ENCODE peak calls at places on chromosomes 1 and 21, in ten cellular contexts. L is EL; V is prostate gland; P is cardiac muscle cell; C is activated T-helper 1 cell treated with anti-CD3 and anti-CD28 coated beads, Interleukin-2, amount 50 U/mL, for 16 hours; W is SK-N-SH; K is fibroblast of lung; O is IMR-90; Q is AG09319; Y is ureter. A is an unnamed sample.

GRCh38 chr1:67489643-67490042 is 59.4 kb upstream of the SERBP1 start:
- DNase-seq in L (no peak), C (no peak), V (peak; percentile 18), Q (no peak), P (peak; percentile 30), K (peak; percentile 27), W (peak; percentile 31), O (peak; percentile 15), Y (no peak), A (no peak)

GRCh38 chr1:10788592-10789006 is 7.8 kb downstream of the CASZ1 start:
- DNase-seq in V (peak; percentile 36), L (no peak), K (no peak), P (peak; percentile 64), C (no peak), O (no peak), Q (no peak), W (peak; percentile 86), Y (no peak), A (no peak)

GRCh38 chr1:199404191-199404590 is 623.3 kb upstream of the NR5A2 start:
- DNase-seq in C (no peak), Q (peak; percentile 7), Y (no peak), O (peak; percentile 57), L (peak; percentile 49), K (peak; percentile 50), P (no peak), V (no peak), W (no peak), A (no peak)

GRCh38 chr1:6338685-6339084 is 54.9 kb downstream of the ACOT7 start:
- DNase-seq in O (no peak), K (no peak), C (no peak), Y (no peak), W (no peak), V (no peak), P (no peak), Q (no peak), L (no peak), A (no peak)

GRCh38 chr1:107879338-107879737 is 85.6 kb downstream of the VAV3 start:
- DNase-seq in L (no peak), Q (no peak), Y (no peak), C (no peak), W (no peak), V (no peak), O (no peak), K (no peak), P (no peak), A (no peak)

GRCh38 chr1:209761021-209761635 is 5.3 kb downstream of the TRAF3IP3 start:
- DNase-seq in C (no peak), K (no peak), L (peak; percentile 60), P (no peak), Y (no peak), W (no peak), O (no peak), Q (no peak), V (no peak), A (no peak)

GRCh38 chr1:237672748-237673147 is 218.0 kb downstream of the ZP4 start:
- DNase-seq in P (no peak), O (no peak), V (no peak), W (peak; percentile 39), K (peak; percentile 10), C (no peak), Q (no peak), Y (no peak), L (peak; percentile 1), A (peak; percentile 11)

GRCh38 chr1:51973587-51974474 is 16.7 kb downstream of the RAB3B start:
- DNase-seq in L (peak; percentile 59), P (no peak), Y (no peak), C (no peak), Q (no peak), V (no peak), W (no peak), O (peak; percentile 67), K (peak; percentile 32), A (peak; percentile 91)

GRCh38 chr1:48603222-48603621 is 131.2 kb upstream of the SPATA6 start:
- DNase-seq in C (no peak), V (no peak), Y (no peak), L (no peak), P (no peak), O (no peak), Q (no peak), W (no peak), K (no peak), A (no peak)

GRCh38 chr1:157963713-157964112 is 29.7 kb upstream of the KIRREL1 start:
- DNase-seq in Q (peak; percentile 23), P (peak; percentile 76), L (peak; percentile 76), W (peak; percentile 63), C (peak; percentile 26), V (peak; percentile 35), O (peak; percentile 66), K (peak; percentile 71), Y (peak; percentile 60), A (peak; percentile 56)

GRCh38 chr21:25636727-25637126 is 2.3 kb upstream of the JAM2 start:
- DNase-seq in O (peak; percentile 23), C (no peak), Q (no peak), V (no peak), K (no peak), P (no peak), Y (no peak), L (peak; percentile 12), W (no peak), A (no peak)

GRCh38 chr1:201676061-201676644 is 137.2 kb downstream of the NAV1 start:
- DNase-seq in Y (no peak), K (peak; percentile 55), W (no peak), C (no peak), Q (no peak), V (no peak), L (peak; percentile 76), O (peak; percentile 39), P (peak; percentile 49), A (no peak)

GRCh38 chr1:115838805-115839705 is 1.9 kb downstream of the NHLH2 start:
- DNase-seq in Q (no peak), P (peak; percentile 53), K (no peak), V (peak; percentile 64), L (peak; percentile 34), O (no peak), Y (peak; percentile 46), C (no peak), W (peak; percentile 55), A (no peak)

GRCh38 chr21:46639489-46640386 is 4.3 kb downstream of the PRMT2 start:
- DNase-seq in C (no peak), P (no peak), L (peak; percentile 26), K (peak; percentile 49), Y (no peak), W (peak; percentile 44), V (no peak), Q (no peak), O (peak; percentile 16), A (peak; percentile 50)

GRCh38 chr1:225816643-225817538 is 7.0 kb downstream of the EPHX1 start:
- DNase-seq in V (no peak), O (peak; percentile 7), P (no peak), L (no peak), W (no peak), Y (peak; percentile 63), Q (no peak), C (no peak), K (peak; percentile 45), A (no peak)

GRCh38 chr1:209860293-209860881 is 32.6 kb downstream of the UTP25 start:
- DNase-seq in Y (peak; percentile 71), K (peak; percentile 92), W (peak; percentile 89), O (peak; percentile 86), C (peak; percentile 41), V (peak; percentile 70), P (peak; percentile 91), L (peak; percentile 79), Q (peak; percentile 79), A (peak; percentile 74)

GRCh38 chr21:45504516-45505415 is 37.5 kb downstream of the SLC19A1 start:
- DNase-seq in V (no peak), L (no peak), P (no peak), W (no peak), O (no peak), Q (no peak), K (no peak), C (no peak), Y (no peak), A (no peak)

GRCh38 chr1:160080381-160081100 is 797 bp upstream of the KCNJ9 start:
- DNase-seq in P (no peak), L (no peak), W (no peak), Y (no peak), O (no peak), V (no peak), K (no peak), C (no peak), Q (no peak), A (no peak)

GRCh38 chr21:44450402-44450801 is 4.9 kb upstream of the LRRC3 start:
- DNase-seq in L (no peak), C (no peak), V (no peak), P (no peak), Y (no peak), W (no peak), O (no peak), Q (no peak), K (no peak), A (no peak)

GRCh38 chr1:43334453-43335205 is 3.0 kb upstream of the MPL start:
- DNase-seq in O (no peak), L (no peak), P (peak; percentile 23), C (no peak), V (no peak), Q (no peak), Y (no peak), W (no peak), K (no peak), A (no peak)

A was measured in foreskin melanocyte.